ENCODE peak calls at places on chromosomes 7 and 10, in five cellular contexts. I is dermis microvascular lymphatic vessel endothelial cell, B is fibroblast of the aortic adventitia, C is tibial artery, E is glutamatergic neuron. A is an unnamed sample.

GRCh38 chr10:50604823-50605222 is 18.9 kb downstream of the SGMS1 start:
- DNase-seq in I (peak), B (peak), C (no peak), E (no peak), A (peak)

GRCh38 chr7:43112941-43113621 is 634 bp downstream of the HECW1 start:
- DNase-seq in I (peak), B (peak), C (no peak), E (peak), A (peak)

GRCh38 chr10:2760736-2761135 is 306.6 kb upstream of the PFKP start:
- DNase-seq in I (no peak), B (no peak), C (no peak), E (no peak), A (no peak)

GRCh38 chr10:60572511-60573194 is 183.0 kb upstream of the ANK3 start:
- DNase-seq in I (peak), B (peak), C (no peak), E (peak), A (peak)

GRCh38 chr10:11865561-11865960 is 42.4 kb downstream of the PROSER2 start:
- DNase-seq in I (no peak), B (no peak), C (no peak), E (no peak), A (no peak)

GRCh38 chr10:102744374-102745051 is 765 bp downstream of the WBP1L start:
- DNase-seq in I (peak), B (peak), C (peak), E (no peak), A (peak)

GRCh38 chr7:48594349-48594748 is 330.0 kb upstream of the CDC14C start:
- DNase-seq in I (no peak), B (no peak), C (no peak), E (no peak), A (no peak)

GRCh38 chr7:516606-517456 is 2.8 kb downstream of the PDGFA start:
- DNase-seq in I (peak), B (peak), C (peak), E (peak), A (peak)

GRCh38 chr10:59895629-59896116 is 10.7 kb downstream of the CCDC6 start:
- DNase-seq in I (no peak), B (peak), C (no peak), E (no peak), A (no peak)

GRCh38 chr10:29540016-29540415 is 94.8 kb downstream of the SVIL start:
- DNase-seq in I (no peak), B (no peak), C (no peak), E (no peak), A (no peak)

GRCh38 chr7:100879685-100880261 is 4.9 kb downstream of the SRRT start:
- DNase-seq in I (no peak), B (no peak), C (no peak), E (no peak), A (no peak)

GRCh38 chr10:33309410-33309809 is 25.1 kb downstream of the NRP1 start:
- DNase-seq in I (peak), B (no peak), C (no peak), E (no peak), A (peak)

GRCh38 chr10:95445223-95445836 is 115.8 kb downstream of the SORBS1 start:
- DNase-seq in I (peak), B (peak), C (peak), E (no peak), A (peak)

GRCh38 chr10:3853547-3853989 is 68.6 kb upstream of the KLF6 start:
- DNase-seq in I (no peak), B (peak), C (no peak), E (no peak), A (no peak)

GRCh38 chr10:77692782-77693181 is 55.2 kb upstream of the KCNMA1 start:
- DNase-seq in I (no peak), B (peak), C (no peak), E (no peak), A (no peak)

A was measured in endothelial cell of umbilical vein.